ENCODE peak calls at places on chromosomes 13 and 19, in seven cellular contexts. U is GM23338, M is thoracic aorta, F is lower leg skin, Q is foreskin fibroblast, N is fibroblast of pulmonary artery, G is brain microvascular endothelial cell. V is an unnamed sample.

GRCh38 chr13:30610311-30610710 is 7.4 kb upstream of the USPL1 start:
- DNase-seq in U (no peak), M (no peak), F (no peak), Q (no peak), N (no peak), G (no peak), V (no peak)

GRCh38 chr13:31055589-31055988 is 106.1 kb downstream of the HSPH1 start:
- DNase-seq in U (no peak), M (no peak), F (peak; percentile 34), Q (no peak), N (no peak), G (no peak), V (no peak)

GRCh38 chr19:53875602-53876340 is 6.2 kb upstream of the PRKCG start:
- DNase-seq in U (no peak), M (no peak), F (no peak), Q (no peak), N (no peak), G (no peak), V (no peak)

GRCh38 chr19:46975918-46976782 is 43.5 kb upstream of the NPAS1 start:
- DNase-seq in U (peak; percentile 82), M (peak; percentile 91), F (peak; percentile 99), Q (peak; percentile 98), N (peak; percentile 99), G (peak; percentile 92), V (peak; percentile 94)

GRCh38 chr19:8224394-8225145 is 15.4 kb downstream of the CERS4 start:
- DNase-seq in U (no peak), M (no peak), F (peak; percentile 91), Q (no peak), N (no peak), G (no peak), V (no peak)

GRCh38 chr13:40164137-40164536 is 502.3 kb downstream of the FOXO1 start:
- DNase-seq in U (no peak), M (no peak), F (no peak), Q (peak; percentile 44), N (peak; percentile 36), G (no peak), V (no peak)

GRCh38 chr19:46644720-46645119 is 8.7 kb upstream of the GNG8 start:
- DNase-seq in U (no peak), M (no peak), F (no peak), Q (no peak), N (no peak), G (no peak), V (no peak)

GRCh38 chr19:45352062-45352461 is 11.5 kb downstream of the KLC3 start:
- DNase-seq in U (no peak), M (no peak), F (no peak), Q (no peak), N (no peak), G (no peak), V (no peak)

GRCh38 chr19:51186323-51186722 is 38.6 kb upstream of the CD33 start:
- DNase-seq in U (no peak), M (no peak), F (no peak), Q (no peak), N (no peak), G (no peak), V (no peak)

GRCh38 chr13:26561636-26562537 is 4.4 kb downstream of the WASF3 start:
- DNase-seq in U (peak; percentile 23), M (no peak), F (no peak), Q (peak; percentile 29), N (peak; percentile 68), G (peak; percentile 53), V (peak; percentile 35)

GRCh38 chr19:44875666-44876418 is 15.2 kb upstream of the TOMM40 start:
- DNase-seq in U (no peak), M (no peak), F (no peak), Q (no peak), N (peak; percentile 57), G (peak; percentile 43), V (no peak)

GRCh38 chr19:11481777-11482383 is 1.0 kb upstream of the ELAVL3 start:
- DNase-seq in U (peak; percentile 95), M (peak; percentile 31), F (peak; percentile 89), Q (peak; percentile 87), N (peak; percentile 91), G (peak; percentile 77), V (no peak)

GRCh38 chr19:2820112-2820702 is 539 bp downstream of the ZNF554 start:
- DNase-seq in U (peak; percentile 50), M (no peak), F (no peak), Q (no peak), N (no peak), G (no peak), V (no peak)

GRCh38 chr19:13398780-13399726 is 107.2 kb downstream of the CACNA1A start:
- DNase-seq in U (no peak), M (no peak), F (no peak), Q (peak; percentile 94), N (peak; percentile 93), G (peak; percentile 74), V (peak; percentile 63)

GRCh38 chr19:47124937-47125668 is 5.5 kb upstream of the SAE1 start:
- DNase-seq in U (peak; percentile 96), M (no peak), F (no peak), Q (peak; percentile 59), N (peak; percentile 86), G (peak; percentile 47), V (no peak)

GRCh38 chr13:108551674-108552073 is 77.7 kb upstream of the MYO16 start:
- DNase-seq in U (no peak), M (no peak), F (no peak), Q (no peak), N (no peak), G (peak; percentile 3), V (peak; percentile 6)

GRCh38 chr13:40052954-40053353 is 397.5 kb downstream of the COG6 start:
- DNase-seq in U (no peak), M (no peak), F (no peak), Q (no peak), N (no peak), G (no peak), V (no peak)

GRCh38 chr19:18663940-18664530 is 19.4 kb upstream of the CRTC1 start:
- DNase-seq in U (no peak), M (no peak), F (no peak), Q (no peak), N (no peak), G (no peak), V (no peak)

GRCh38 chr13:107642841-107643240 is 572.5 kb downstream of the LIG4 start:
- DNase-seq in U (no peak), M (no peak), F (no peak), Q (no peak), N (peak; percentile 2), G (no peak), V (no peak)

GRCh38 chr13:28031929-28032328 is 43.4 kb upstream of the URAD start:
- DNase-seq in U (no peak), M (no peak), F (no peak), Q (no peak), N (no peak), G (no peak), V (no peak)

GRCh38 chr19:28454083-28454482 is 758.9 kb downstream of the UQCRFS1 start:
- DNase-seq in U (no peak), M (no peak), F (no peak), Q (no peak), N (no peak), G (no peak), V (peak; percentile 28)
- TF ChIP-seq CTCF in U (no peak), M (no peak), F (no peak), Q (no peak), N (no peak), G (no peak), V (no peak)

GRCh38 chr13:60095300-60095699 is 68.4 kb downstream of the DIAPH3 start:
- DNase-seq in U (peak; percentile 36), M (no peak), F (no peak), Q (no peak), N (no peak), G (no peak), V (no peak)
- H3K4me3 ChIP-seq in U (no peak overlapping the region), M (no peak overlapping the region), F (no peak overlapping the region), Q (no peak overlapping the region), N (no peak overlapping the region), G (no peak overlapping the region), V (no peak overlapping the region)

DNA sequence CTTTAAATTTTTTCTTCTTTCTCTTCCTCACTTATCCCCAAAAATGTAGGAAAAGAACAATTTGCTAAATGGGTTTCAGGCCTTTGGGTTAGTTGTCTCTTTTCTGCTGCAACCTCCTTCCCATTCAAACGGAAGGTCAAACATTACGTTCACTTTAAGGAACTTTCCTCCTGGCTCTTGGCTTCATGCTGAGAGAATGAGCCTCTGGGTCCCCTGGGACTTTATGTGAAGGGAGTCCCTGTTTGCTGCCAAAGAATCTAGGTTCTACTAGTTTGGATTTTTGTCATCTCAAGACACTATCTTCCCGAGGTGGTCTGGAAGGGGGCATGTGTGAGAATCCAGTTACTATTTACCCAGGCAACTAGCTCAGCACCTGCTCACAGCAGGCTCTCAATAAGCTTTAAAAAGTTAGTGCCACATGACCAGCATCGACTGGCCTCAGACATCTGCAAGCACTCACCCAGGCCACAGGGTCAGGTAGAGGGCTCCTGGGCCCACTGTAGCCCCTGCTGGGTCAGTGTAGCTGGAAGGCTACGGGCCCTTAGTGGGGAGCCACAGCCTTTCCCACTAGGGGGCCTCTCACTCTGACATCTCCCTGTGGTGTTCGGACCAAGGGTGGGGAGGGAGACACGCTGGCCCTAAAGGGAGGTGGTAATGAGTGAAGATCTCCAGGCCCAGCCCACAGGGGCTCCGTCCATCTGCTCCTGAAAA is 40.5 kb downstream of the FAM124A start:
- DNase-seq in U (no peak), M (no peak), F (no peak), Q (no peak), N (no peak), G (no peak), V (no peak)
- TF ChIP-seq CTCF in U (peak; percentile 7), M (no peak), F (no peak), Q (no peak), N (no peak), G (peak; percentile 59), V (peak; percentile 9)

DNA sequence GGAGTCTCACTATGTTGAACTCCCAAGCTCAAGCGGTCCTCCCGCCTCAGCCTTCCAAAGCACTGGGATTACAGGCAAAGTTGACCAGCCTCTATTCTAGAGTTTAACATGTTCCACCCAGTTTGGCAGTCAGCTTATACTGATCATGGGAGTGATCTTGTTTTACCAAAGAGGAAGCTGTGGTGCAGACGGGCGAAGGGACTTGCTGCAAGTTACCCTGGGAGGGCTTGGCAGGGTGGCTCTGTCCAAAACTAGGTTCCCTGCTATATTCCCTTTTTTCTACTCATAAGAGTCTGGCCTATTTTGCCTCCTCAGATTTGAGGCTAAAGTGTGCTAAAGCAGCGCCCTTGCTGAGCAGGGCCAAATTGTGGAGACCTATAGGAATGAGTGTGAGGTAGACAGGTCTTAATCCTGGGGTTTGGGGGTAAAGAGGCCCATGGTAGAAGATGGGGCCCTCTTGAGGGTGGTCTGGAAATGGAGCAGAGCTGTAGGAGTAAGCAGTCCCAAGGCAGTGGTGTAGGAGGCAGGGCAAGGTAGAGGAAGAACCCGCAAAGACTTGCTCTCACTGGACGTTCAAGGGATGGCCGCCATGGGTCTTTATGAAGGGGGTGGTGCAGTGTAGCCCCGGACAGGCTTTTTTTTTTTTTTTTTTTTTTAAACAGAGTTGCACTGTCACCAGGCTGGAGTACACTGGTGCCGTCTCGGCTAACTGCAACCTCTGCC is 3.3 kb downstream of the RPS19 start:
- DNase-seq in U (no peak), M (no peak), F (no peak), Q (no peak), N (no peak), G (no peak), V (no peak)
- H3K4me3 ChIP-seq in U (peak overlapping the region; percentile 69), M (no peak overlapping the region), F (no peak overlapping the region), Q (no peak overlapping the region), N (no peak overlapping the region), G (no peak overlapping the region), V (no peak overlapping the region)